ENCODE peak calls at places on chromosome 4, in five cellular contexts. One of them, this sample, is unnamed.

GRCh38 chr4:69092190-69092589 is 4.1 kb upstream of the UGT2B7 start:
- DNase-seq in endothelial cell of umbilical vein: peak
- DNase-seq in sigmoid colon: no peak
- DNase-seq in prostate gland: no peak
- DNase-seq in upper lobe of left lung: no peak
- DNase-seq in this sample: no peak

GRCh38 chr4:169229571-169230028 is 41.2 kb downstream of the SH3RF1 start:
- DNase-seq in upper lobe of left lung: no peak
- DNase-seq in sigmoid colon: no peak
- DNase-seq in prostate gland: no peak
- DNase-seq in endothelial cell of umbilical vein: peak
- DNase-seq in this sample: no peak

GRCh38 chr4:168651374-168651773 is 154.5 kb downstream of the PALLD start:
- DNase-seq in prostate gland: no peak
- DNase-seq in endothelial cell of umbilical vein: no peak
- DNase-seq in upper lobe of left lung: no peak
- DNase-seq in sigmoid colon: no peak
- DNase-seq in this sample: no peak

GRCh38 chr4:26088433-26088928 is 174.5 kb downstream of the SMIM20 start:
- DNase-seq in prostate gland: peak
- DNase-seq in upper lobe of left lung: no peak
- DNase-seq in sigmoid colon: no peak
- DNase-seq in endothelial cell of umbilical vein: no peak
- DNase-seq in this sample: no peak

GRCh38 chr4:95092762-95093161 is 335.0 kb downstream of the BMPR1B start:
- DNase-seq in upper lobe of left lung: no peak
- DNase-seq in sigmoid colon: no peak
- DNase-seq in endothelial cell of umbilical vein: peak
- DNase-seq in prostate gland: no peak
- DNase-seq in this sample: no peak

GRCh38 chr4:74041418-74041817 is 2.9 kb upstream of the CXCL3 start:
- DNase-seq in endothelial cell of umbilical vein: no peak
- DNase-seq in sigmoid colon: no peak
- DNase-seq in prostate gland: no peak
- DNase-seq in upper lobe of left lung: no peak
- DNase-seq in this sample: no peak

GRCh38 chr4:88866862-88867550 is 169.4 kb upstream of the NAP1L5 start:
- DNase-seq in upper lobe of left lung: no peak
- DNase-seq in prostate gland: no peak
- DNase-seq in endothelial cell of umbilical vein: peak
- DNase-seq in sigmoid colon: no peak
- DNase-seq in this sample: no peak

GRCh38 chr4:5626916-5627315 is 81.4 kb downstream of the EVC2 start:
- DNase-seq in sigmoid colon: no peak
- DNase-seq in endothelial cell of umbilical vein: no peak
- DNase-seq in prostate gland: no peak
- DNase-seq in upper lobe of left lung: no peak
- DNase-seq in this sample: no peak

GRCh38 chr4:145716200-145716599 is 36.3 kb downstream of the C4orf51 start:
- DNase-seq in endothelial cell of umbilical vein: no peak
- DNase-seq in prostate gland: no peak
- DNase-seq in upper lobe of left lung: no peak
- DNase-seq in sigmoid colon: no peak
- DNase-seq in this sample: no peak

DNA sequence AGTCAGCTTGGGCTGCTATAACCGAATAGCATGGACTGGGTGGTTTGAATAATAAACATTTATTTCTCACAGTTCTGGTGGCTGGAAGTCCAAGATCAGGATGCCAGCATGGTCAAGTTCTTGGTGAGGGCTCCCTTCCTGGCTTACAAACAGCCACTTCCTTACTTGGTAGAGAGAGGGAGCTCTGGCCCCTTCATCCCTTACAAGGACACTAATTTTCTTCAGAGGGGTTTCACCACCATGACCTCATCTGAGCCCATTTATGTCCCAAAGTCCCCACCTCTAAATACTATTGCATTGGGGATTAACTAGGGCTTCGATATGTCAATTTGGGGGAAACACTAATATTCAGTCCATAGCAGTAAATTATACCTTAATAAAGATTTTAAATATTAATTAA is 61.8 kb downstream of the CLNK start:
- DNase-seq in prostate gland: no peak
- DNase-seq in endothelial cell of umbilical vein: peak
- DNase-seq in sigmoid colon: no peak
- DNase-seq in upper lobe of left lung: no peak
- DNase-seq in this sample: no peak
- TF ChIP-seq CTCF in prostate gland: no peak
- TF ChIP-seq CTCF in endothelial cell of umbilical vein: peak
- TF ChIP-seq CTCF in sigmoid colon: no peak
- TF ChIP-seq CTCF in upper lobe of left lung: peak
- TF ChIP-seq CTCF in this sample: no peak

DNA sequence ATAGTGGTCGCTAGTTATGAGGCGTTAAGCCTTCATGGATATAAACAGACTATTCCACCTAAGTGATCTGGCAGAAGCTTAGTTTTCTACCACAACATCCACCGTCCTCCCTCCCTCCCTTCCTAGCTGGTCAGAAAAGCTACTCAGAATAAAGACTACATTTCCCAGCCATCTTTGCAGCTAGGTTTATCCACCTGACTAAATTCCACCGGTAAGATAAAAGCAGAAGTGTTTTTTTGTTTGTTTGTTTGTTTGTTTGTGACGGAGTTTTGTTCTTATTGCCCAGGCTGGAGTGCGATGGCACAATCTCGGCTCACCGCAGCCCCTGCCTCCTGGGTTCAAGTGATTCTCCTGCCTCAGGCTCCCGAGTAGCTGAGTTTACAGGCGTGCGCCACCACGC is 44.3 kb downstream of the HELT start:
- DNase-seq in prostate gland: no peak
- DNase-seq in endothelial cell of umbilical vein: no peak
- DNase-seq in sigmoid colon: no peak
- DNase-seq in upper lobe of left lung: no peak
- DNase-seq in this sample: no peak
- TF ChIP-seq POLR2AphosphoS5 in prostate gland: no peak
- TF ChIP-seq POLR2AphosphoS5 in endothelial cell of umbilical vein: no peak
- TF ChIP-seq POLR2AphosphoS5 in sigmoid colon: no peak
- TF ChIP-seq POLR2AphosphoS5 in upper lobe of left lung: no peak
- TF ChIP-seq POLR2AphosphoS5 in this sample: no peak

GRCh38 chr4:159191989-159192388 is 89.1 kb downstream of the RAPGEF2 start:
- DNase-seq in upper lobe of left lung: no peak
- DNase-seq in prostate gland: no peak
- DNase-seq in sigmoid colon: no peak
- DNase-seq in endothelial cell of umbilical vein: peak
- DNase-seq in this sample: no peak
- TF ChIP-seq CTCF in upper lobe of left lung: peak
- TF ChIP-seq CTCF in prostate gland: no peak
- TF ChIP-seq CTCF in sigmoid colon: no peak
- TF ChIP-seq CTCF in endothelial cell of umbilical vein: peak
- TF ChIP-seq CTCF in this sample: no peak

GRCh38 chr4:76691767-76692689 is 205.9 kb downstream of the SOWAHB start:
- DNase-seq in endothelial cell of umbilical vein: no peak
- DNase-seq in upper lobe of left lung: no peak
- DNase-seq in prostate gland: no peak
- DNase-seq in sigmoid colon: no peak
- DNase-seq in this sample: no peak
- TF ChIP-seq POLR2AphosphoS5 in endothelial cell of umbilical vein: no peak
- TF ChIP-seq POLR2AphosphoS5 in upper lobe of left lung: no peak
- TF ChIP-seq POLR2AphosphoS5 in prostate gland: no peak
- TF ChIP-seq POLR2AphosphoS5 in sigmoid colon: no peak
- TF ChIP-seq POLR2AphosphoS5 in this sample: no peak

GRCh38 chr4:118167306-118167705 is 133.0 kb downstream of the NDST3 start:
- DNase-seq in prostate gland: no peak
- DNase-seq in sigmoid colon: no peak
- DNase-seq in endothelial cell of umbilical vein: no peak
- DNase-seq in upper lobe of left lung: no peak
- DNase-seq in this sample: no peak
- TF ChIP-seq CTCF in prostate gland: no peak
- TF ChIP-seq CTCF in sigmoid colon: no peak
- TF ChIP-seq CTCF in endothelial cell of umbilical vein: no peak
- TF ChIP-seq CTCF in upper lobe of left lung: no peak
- TF ChIP-seq CTCF in this sample: no peak

GRCh38 chr4:63618883-63619573 is 790.2 kb downstream of the TECRL start:
- DNase-seq in endothelial cell of umbilical vein: no peak
- DNase-seq in upper lobe of left lung: no peak
- DNase-seq in sigmoid colon: no peak
- DNase-seq in prostate gland: no peak
- DNase-seq in this sample: no peak
- TF ChIP-seq POLR2AphosphoS5 in endothelial cell of umbilical vein: no peak
- TF ChIP-seq POLR2AphosphoS5 in upper lobe of left lung: no peak
- TF ChIP-seq POLR2AphosphoS5 in sigmoid colon: no peak
- TF ChIP-seq POLR2AphosphoS5 in prostate gland: no peak
- TF ChIP-seq POLR2AphosphoS5 in this sample: no peak

DNA sequence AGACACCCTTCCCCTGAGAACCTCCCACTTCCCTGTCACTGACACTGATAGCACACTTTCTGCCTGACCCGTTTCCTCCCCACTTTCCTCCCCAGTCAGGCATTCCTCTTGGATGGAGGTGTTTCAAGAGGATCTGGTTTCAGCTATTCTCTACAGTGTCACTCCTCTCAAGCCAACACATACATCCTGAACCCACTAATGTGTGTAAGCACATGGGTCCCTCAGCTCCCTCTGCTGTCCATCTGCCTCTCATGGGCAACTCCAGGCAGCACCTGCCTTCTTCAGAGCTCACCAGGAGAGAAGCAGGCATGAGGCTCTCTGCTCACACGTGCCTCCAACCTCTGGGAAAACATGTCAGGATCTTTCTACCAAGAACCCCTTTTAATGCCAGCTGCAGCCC is 207.6 kb downstream of the NAF1 start:
- DNase-seq in sigmoid colon: no peak
- DNase-seq in endothelial cell of umbilical vein: no peak
- DNase-seq in upper lobe of left lung: no peak
- DNase-seq in prostate gland: no peak
- DNase-seq in this sample: no peak
- TF ChIP-seq CTCF in sigmoid colon: no peak
- TF ChIP-seq CTCF in endothelial cell of umbilical vein: no peak
- TF ChIP-seq CTCF in upper lobe of left lung: no peak
- TF ChIP-seq CTCF in prostate gland: no peak
- TF ChIP-seq CTCF in this sample: no peak

GRCh38 chr4:80037864-80038263 is 35.2 kb downstream of the ANTXR2 start:
- DNase-seq in sigmoid colon: no peak
- DNase-seq in prostate gland: no peak
- DNase-seq in upper lobe of left lung: no peak
- DNase-seq in endothelial cell of umbilical vein: no peak
- DNase-seq in this sample: no peak
- TF ChIP-seq POLR2AphosphoS5 in sigmoid colon: no peak
- TF ChIP-seq POLR2AphosphoS5 in prostate gland: no peak
- TF ChIP-seq POLR2AphosphoS5 in upper lobe of left lung: no peak
- TF ChIP-seq POLR2AphosphoS5 in endothelial cell of umbilical vein: no peak
- TF ChIP-seq POLR2AphosphoS5 in this sample: no peak

GRCh38 chr4:4526401-4526800 is 15.4 kb downstream of the STX18 start:
- DNase-seq in prostate gland: no peak
- DNase-seq in endothelial cell of umbilical vein: no peak
- DNase-seq in upper lobe of left lung: no peak
- DNase-seq in sigmoid colon: no peak
- DNase-seq in this sample: no peak

GRCh38 chr4:4521767-4522166 is 20.1 kb downstream of the STX18 start:
- DNase-seq in sigmoid colon: no peak
- DNase-seq in endothelial cell of umbilical vein: no peak
- DNase-seq in upper lobe of left lung: no peak
- DNase-seq in prostate gland: no peak
- DNase-seq in this sample: no peak

GRCh38 chr4:4521069-4521468 is 20.8 kb downstream of the STX18 start:
- DNase-seq in sigmoid colon: no peak
- DNase-seq in endothelial cell of umbilical vein: no peak
- DNase-seq in upper lobe of left lung: no peak
- DNase-seq in prostate gland: no peak
- DNase-seq in this sample: no peak

GRCh38 chr4:4519296-4519898 is 22.5 kb downstream of the STX18 start:
- DNase-seq in endothelial cell of umbilical vein: peak
- DNase-seq in sigmoid colon: no peak
- DNase-seq in prostate gland: no peak
- DNase-seq in upper lobe of left lung: no peak
- DNase-seq in this sample: no peak

GRCh38 chr4:4524364-4524763 is 17.5 kb downstream of the STX18 start:
- DNase-seq in prostate gland: no peak
- DNase-seq in endothelial cell of umbilical vein: no peak
- DNase-seq in upper lobe of left lung: no peak
- DNase-seq in sigmoid colon: no peak
- DNase-seq in this sample: no peak
- TF ChIP-seq CTCF in prostate gland: no peak
- TF ChIP-seq CTCF in endothelial cell of umbilical vein: no peak
- TF ChIP-seq CTCF in upper lobe of left lung: no peak
- TF ChIP-seq CTCF in sigmoid colon: no peak
- TF ChIP-seq CTCF in this sample: no peak

GRCh38 chr4:113534698-113535097 is 226.8 kb downstream of the CAMK2D start:
- DNase-seq in upper lobe of left lung: no peak
- DNase-seq in endothelial cell of umbilical vein: no peak
- DNase-seq in sigmoid colon: no peak
- DNase-seq in prostate gland: no peak
- DNase-seq in this sample: no peak

GRCh38 chr4:113537183-113537977 is 224.2 kb downstream of the CAMK2D start:
- DNase-seq in sigmoid colon: no peak
- DNase-seq in prostate gland: no peak
- DNase-seq in upper lobe of left lung: no peak
- DNase-seq in endothelial cell of umbilical vein: no peak
- DNase-seq in this sample: no peak

GRCh38 chr4:113541933-113542332 is 219.6 kb downstream of the CAMK2D start:
- DNase-seq in prostate gland: no peak
- DNase-seq in endothelial cell of umbilical vein: no peak
- DNase-seq in sigmoid colon: no peak
- DNase-seq in upper lobe of left lung: no peak
- DNase-seq in this sample: no peak

GRCh38 chr4:113540859-113541258 is 220.7 kb downstream of the CAMK2D start:
- DNase-seq in prostate gland: no peak
- DNase-seq in endothelial cell of umbilical vein: peak
- DNase-seq in sigmoid colon: no peak
- DNase-seq in upper lobe of left lung: no peak
- DNase-seq in this sample: no peak

GRCh38 chr4:113539408-113539807 is 222.1 kb downstream of the CAMK2D start:
- DNase-seq in endothelial cell of umbilical vein: no peak
- DNase-seq in prostate gland: no peak
- DNase-seq in sigmoid colon: no peak
- DNase-seq in upper lobe of left lung: no peak
- DNase-seq in this sample: no peak
- TF ChIP-seq POLR2AphosphoS5 in endothelial cell of umbilical vein: no peak
- TF ChIP-seq POLR2AphosphoS5 in prostate gland: no peak
- TF ChIP-seq POLR2AphosphoS5 in sigmoid colon: no peak
- TF ChIP-seq POLR2AphosphoS5 in upper lobe of left lung: no peak
- TF ChIP-seq POLR2AphosphoS5 in this sample: no peak